ENCODE peak calls at places on chromosomes 13 and 19, in eight cellular contexts. E is GM12865, W is astrocyte of the cerebellum, A is kidney epithelial cell, I is hepatocyte, B is lower lobe of right lung, Y is H7, T is heart left ventricle. H is an unnamed sample.

GRCh38 chr13:40442191-40442590 is 224.2 kb downstream of the FOXO1 start:
- DNase-seq in W (no peak), Y (no peak), A (no peak), T (peak), B (no peak), E (no peak), I (no peak), H (no peak)

GRCh38 chr19:50187937-50188336 is 15.5 kb upstream of the MYH14 start:
- DNase-seq in Y (no peak), B (no peak), T (no peak), E (no peak), A (no peak), W (no peak), I (no peak), H (no peak)

GRCh38 chr19:1938071-1938470 is 2.9 kb upstream of the CSNK1G2 start:
- DNase-seq in B (no peak), T (no peak), I (no peak), A (no peak), E (no peak), Y (no peak), W (no peak), H (no peak)

GRCh38 chr19:17001603-17002183 is 24.9 kb downstream of the CPAMD8 start:
- DNase-seq in W (no peak), T (peak), A (no peak), I (no peak), E (no peak), B (no peak), Y (peak), H (no peak)

GRCh38 chr19:35162471-35163326 is 8.2 kb downstream of the FXYD5 start:
- DNase-seq in T (no peak), Y (no peak), A (no peak), W (peak), I (no peak), E (no peak), B (no peak), H (no peak)

GRCh38 chr13:97559981-97560380 is 126.0 kb downstream of the RAP2A start:
- DNase-seq in T (no peak), Y (no peak), E (no peak), W (no peak), I (no peak), B (no peak), A (no peak), H (no peak)

GRCh38 chr13:39616087-39616694 is 13.2 kb upstream of the LHFPL6 start:
- DNase-seq in A (no peak), W (peak), T (peak), Y (peak), I (peak), E (peak), B (no peak), H (no peak)

GRCh38 chr13:114022876-114023275 is 49.0 kb upstream of the C13orf46 start:
- DNase-seq in T (no peak), E (no peak), Y (no peak), I (no peak), A (no peak), W (no peak), B (no peak), H (peak)

GRCh38 chr13:107466326-107466725 is 749.0 kb downstream of the LIG4 start:
- DNase-seq in T (no peak), Y (no peak), E (no peak), W (peak), B (no peak), A (peak), I (peak), H (no peak)

GRCh38 chr13:75481176-75482069 is 546 bp downstream of the TBC1D4 start:
- DNase-seq in I (peak), W (no peak), A (no peak), Y (peak), B (peak), E (peak), T (peak), H (peak)

GRCh38 chr19:11480081-11480926 is 542 bp downstream of the ELAVL3 start:
- DNase-seq in A (no peak), I (no peak), T (no peak), B (no peak), E (no peak), Y (peak), W (no peak), H (peak)

GRCh38 chr13:40377783-40378182 is 288.7 kb downstream of the FOXO1 start:
- DNase-seq in B (no peak), Y (no peak), E (no peak), W (no peak), I (no peak), T (no peak), A (peak), H (no peak)

GRCh38 chr13:42808572-42808971 is 27.2 kb downstream of the FAM216B start:
- DNase-seq in T (no peak), E (no peak), B (no peak), A (no peak), I (no peak), W (no peak), Y (no peak), H (no peak)

GRCh38 chr19:42279148-42279901 is 10.3 kb downstream of the CIC start:
- DNase-seq in A (no peak), Y (no peak), I (no peak), B (no peak), E (no peak), W (no peak), T (no peak), H (no peak)
- H3K4me3 ChIP-seq in A (peak), Y (peak), I (peak), B (peak), E (peak), W (peak), T (peak), H (peak)

GRCh38 chr13:44667950-44668349 is 91.8 kb upstream of the TSC22D1 start:
- DNase-seq in E (peak), T (no peak), W (peak), Y (no peak), B (no peak), A (no peak), I (no peak), H (no peak)
- H3K4me3 ChIP-seq in E (no peak), T (no peak), W (no peak), Y (no peak), B (no peak), A (no peak), I (no peak), H (no peak)

GRCh38 chr13:30736921-30737320 is 1.6 kb downstream of the ALOX5AP start:
- DNase-seq in I (no peak), W (no peak), B (no peak), Y (no peak), T (no peak), A (no peak), E (no peak), H (no peak)
- H3K4me3 ChIP-seq in I (no peak), W (no peak), B (peak), Y (no peak), T (peak), A (no peak), E (no peak), H (peak)

DNA sequence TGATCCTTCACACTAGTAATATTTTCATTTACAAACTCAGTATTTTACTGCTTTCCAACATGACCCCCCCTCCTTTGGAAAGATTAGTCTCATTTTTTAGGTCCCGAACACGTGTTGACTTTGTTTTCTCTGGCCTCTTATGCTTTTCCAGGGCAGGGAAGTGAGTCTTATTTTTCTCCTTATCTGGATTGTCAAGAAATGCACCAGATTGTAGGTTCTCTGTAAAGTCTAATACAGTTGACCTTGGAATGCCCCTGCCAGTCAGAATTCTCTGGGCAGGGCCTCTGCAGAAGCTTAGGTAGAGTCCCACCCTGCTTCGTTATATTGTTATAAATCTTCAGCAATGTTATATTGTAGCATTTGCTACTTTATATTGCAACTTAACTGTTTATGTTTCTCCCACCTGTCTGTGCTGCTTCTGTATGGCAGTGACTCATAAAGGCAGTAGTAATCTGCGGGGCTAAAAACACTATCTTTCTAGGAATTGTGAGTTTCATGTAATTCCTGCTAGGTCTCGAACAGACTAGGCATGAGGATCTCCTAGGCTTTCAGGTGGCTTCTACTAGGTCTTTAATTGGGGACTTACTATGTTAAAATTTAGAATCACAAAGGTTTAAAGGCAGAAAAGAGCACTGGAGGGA is 2.0 kb downstream of the TDRD3 start:
- DNase-seq in A (no peak), W (no peak), T (no peak), B (no peak), Y (no peak), I (no peak), E (no peak), H (no peak)
- H3K4me3 ChIP-seq in A (no peak), W (peak), T (peak), B (peak), Y (no peak), I (peak), E (no peak), H (no peak)

DNA sequence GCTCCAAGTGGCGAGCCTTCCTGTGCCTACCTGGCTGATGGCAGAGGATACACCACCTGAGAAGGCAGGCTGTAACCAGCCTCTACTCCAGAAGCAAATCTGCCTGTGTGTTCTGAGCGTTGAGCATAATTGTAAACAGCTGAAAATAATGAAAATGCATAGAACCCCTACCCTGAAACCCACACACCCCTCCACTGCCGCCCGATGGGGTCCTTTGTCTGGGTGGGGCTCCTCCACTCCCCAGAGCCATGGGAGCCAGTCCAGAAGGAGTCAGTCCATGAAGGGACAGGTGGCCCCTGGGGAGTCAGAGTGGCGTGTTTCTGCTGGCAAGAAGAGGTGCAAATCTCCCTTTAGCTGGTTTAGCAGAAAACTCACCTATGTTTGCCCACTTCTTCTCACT is 8.0 kb upstream of the SOX1 start:
- DNase-seq in E (no peak), T (no peak), B (no peak), A (no peak), Y (no peak), W (no peak), I (no peak), H (no peak)
- H3K4me3 ChIP-seq in E (no peak), T (no peak), B (no peak), A (no peak), Y (no peak), W (no peak), I (no peak), H (no peak)

GRCh38 chr13:110575322-110576069 is 14.0 kb upstream of the RAB20 start:
- DNase-seq in W (no peak), T (peak), E (peak), A (no peak), Y (peak), B (peak), I (no peak), H (no peak)
- H3K4me3 ChIP-seq in W (no peak), T (no peak), E (peak), A (no peak), Y (no peak), B (no peak), I (no peak), H (no peak)

DNA sequence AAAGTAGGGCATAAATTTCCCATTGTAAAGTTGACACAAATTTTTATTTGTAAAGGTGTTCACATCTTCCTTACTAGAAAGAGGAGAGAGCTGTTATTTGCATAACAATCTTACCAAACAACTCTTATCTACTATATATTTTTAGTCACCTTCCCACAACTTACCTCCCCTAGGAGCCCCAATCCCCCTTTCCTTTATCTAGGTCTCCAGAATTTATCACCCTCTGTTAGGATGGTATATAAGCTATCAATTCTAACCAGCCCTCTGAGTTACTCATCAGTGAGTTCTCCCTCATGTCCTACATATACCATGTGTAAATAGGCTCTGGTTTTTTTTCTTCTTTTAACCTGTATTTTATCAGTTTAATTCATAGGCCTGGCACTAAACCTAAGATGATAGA is 62.2 kb downstream of the DCT start:
- DNase-seq in E (no peak), Y (no peak), T (no peak), W (no peak), B (no peak), I (no peak), A (no peak), H (no peak)
- H3K4me3 ChIP-seq in E (no peak), Y (no peak), T (no peak), W (no peak), B (no peak), I (no peak), A (no peak), H (no peak)

GRCh38 chr13:65959305-65959704 is 1270.8 kb downstream of the PCDH9 start:
- DNase-seq in B (no peak), Y (no peak), A (no peak), T (no peak), E (no peak), W (no peak), I (no peak), H (no peak)
- H3K4me3 ChIP-seq in B (no peak), Y (no peak), A (no peak), T (no peak), E (no peak), W (no peak), I (no peak), H (no peak)

DNA sequence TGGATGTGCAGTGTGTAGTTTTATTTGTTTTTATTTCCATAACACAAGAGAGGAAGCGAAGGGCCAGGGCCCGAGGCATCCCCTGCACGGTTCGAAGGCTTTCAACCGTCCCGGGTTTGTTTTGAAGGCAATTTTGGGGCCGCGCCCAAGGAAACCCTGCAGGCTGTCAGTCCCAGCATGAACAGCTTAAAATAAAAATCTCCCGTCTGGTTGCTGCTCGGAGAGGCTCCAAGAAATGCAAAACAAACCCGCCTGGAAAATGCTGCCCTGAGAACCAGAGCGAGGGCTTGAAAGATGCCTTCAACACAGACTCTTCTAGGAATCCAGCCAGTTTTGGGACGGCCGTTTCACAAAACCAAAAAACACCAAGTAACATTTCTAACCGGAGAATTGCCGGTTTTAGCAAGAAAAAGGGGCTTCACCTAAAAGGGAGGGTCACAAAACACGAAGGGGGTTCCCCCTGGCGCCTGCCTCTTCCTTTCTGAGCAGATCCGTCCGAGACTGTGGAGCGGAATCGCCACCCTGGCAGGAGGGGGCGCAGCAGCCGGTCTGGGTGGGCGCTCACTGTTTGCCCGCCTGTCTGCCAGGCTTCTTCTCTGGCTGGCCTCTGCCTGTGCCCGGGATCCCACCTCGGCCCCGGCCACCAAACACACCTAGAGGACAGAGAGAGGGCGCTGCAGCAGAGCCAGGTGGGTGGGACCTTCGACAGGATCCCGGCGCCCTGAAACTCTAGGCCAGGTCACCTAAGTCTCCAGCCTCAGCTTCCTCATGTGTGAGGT is 15.8 kb downstream of the LSM4 start:
- DNase-seq in T (no peak), E (peak), Y (peak), B (no peak), W (no peak), I (no peak), A (no peak), H (no peak)
- H3K4me3 ChIP-seq in T (no peak), E (peak), Y (no peak), B (no peak), W (no peak), I (no peak), A (no peak), H (no peak)